ENCODE peak calls at places on chromosomes 7 and 10, in seven cellular contexts. W, U, R, Q, L, Z and C are unnamed samples.

GRCh38 chr7:38744746-38745145 is 113.6 kb upstream of the AMPH start:
- DNase-seq in W (peak), Z (no peak), L (peak), Q (no peak), R (no peak), U (no peak), C (no peak)

GRCh38 chr10:110512461-110513187 is 14.9 kb downstream of the DUSP5 start:
- DNase-seq in Z (no peak), R (no peak), Q (no peak), W (peak), L (no peak), U (peak), C (no peak)

GRCh38 chr7:52017802-52018679 is 701.4 kb upstream of the COBL start:
- DNase-seq in Q (peak), L (peak), R (peak), U (peak), Z (peak), W (no peak), C (peak)

GRCh38 chr7:29330136-29330535 is 135.6 kb downstream of the CHN2 start:
- DNase-seq in Z (no peak), R (no peak), Q (no peak), W (no peak), L (no peak), U (no peak), C (no peak)

GRCh38 chr10:115092555-115093285 is 445 bp upstream of the ATRNL1 start:
- DNase-seq in Q (peak), L (no peak), R (peak), U (peak), Z (peak), W (peak), C (peak)

GRCh38 chr7:138033241-138033640 is 31.4 kb upstream of the CREB3L2 start:
- DNase-seq in U (no peak), R (no peak), W (no peak), Z (no peak), Q (peak), L (no peak), C (no peak)

GRCh38 chr7:102260856-102261255 is 25.8 kb upstream of the SH2B2 start:
- DNase-seq in U (peak), L (peak), Q (peak), Z (no peak), R (no peak), W (peak), C (no peak)

GRCh38 chr7:27110977-27111752 is 8.7 kb upstream of the HOXA2 start:
- DNase-seq in R (no peak), L (no peak), W (peak), U (peak), Q (no peak), Z (no peak), C (no peak)

GRCh38 chr10:36712695-36713094 is 412.7 kb upstream of the ANKRD30A start:
- DNase-seq in L (no peak), Z (no peak), Q (no peak), W (peak), R (no peak), U (no peak), C (no peak)

GRCh38 chr10:95818663-95819062 is 62.7 kb downstream of the ENTPD1 start:
- DNase-seq in L (no peak), W (peak), Z (no peak), Q (peak), U (peak), R (no peak), C (no peak)

GRCh38 chr10:3784510-3785250 is at the start of gene KLF6:
- DNase-seq in Z (peak), R (no peak), U (no peak), L (no peak), W (peak), Q (peak), C (no peak)

GRCh38 chr7:37462120-37462519 is 13.5 kb upstream of the ELMO1 start:
- DNase-seq in R (no peak), W (no peak), U (no peak), Z (no peak), Q (no peak), L (no peak), C (no peak)

GRCh38 chr10:86592413-86592812 is 61.9 kb upstream of the OPN4 start:
- DNase-seq in Z (no peak), Q (no peak), L (peak), R (no peak), U (no peak), W (no peak), C (peak)

GRCh38 chr7:42097756-42098155 is 139.3 kb downstream of the GLI3 start:
- DNase-seq in L (peak), W (peak), R (no peak), Z (no peak), Q (peak), U (peak), C (no peak)

GRCh38 chr7:44964384-44964830 is 14.4 kb downstream of the MYO1G start:
- DNase-seq in W (peak), Z (peak), L (no peak), U (peak), Q (peak), R (no peak), C (peak)

GRCh38 chr10:32738958-32739357 is 219.1 kb downstream of the ITGB1 start:
- DNase-seq in W (no peak), Z (no peak), U (no peak), R (no peak), Q (no peak), L (no peak), C (no peak)
- H2BK120ac ChIP-seq in W (no peak), Z (no peak), U (no peak), R (no peak), Q (no peak), L (no peak), C (no peak)

DNA sequence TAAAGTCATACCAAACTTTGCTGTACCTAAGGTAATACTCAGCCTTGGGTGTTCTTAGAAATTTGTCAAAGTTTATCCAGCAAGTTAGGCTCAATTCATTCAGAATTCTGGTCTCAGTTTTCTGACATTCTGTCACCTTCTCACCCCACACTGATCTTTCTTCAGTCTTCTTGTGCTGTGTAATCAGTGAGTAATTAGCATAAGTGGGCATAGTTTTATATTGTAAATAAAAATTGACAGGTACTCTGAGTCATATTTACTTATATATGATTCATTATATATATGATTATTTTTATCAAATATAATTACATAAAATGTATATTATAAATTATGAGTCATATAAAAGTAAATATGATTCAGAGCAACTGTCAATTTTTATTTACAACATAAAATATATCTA is 170.9 kb upstream of the MAGI2 start:
- DNase-seq in Z (no peak), Q (no peak), U (no peak), R (no peak), W (no peak), L (no peak), C (no peak)
- H2BK120ac ChIP-seq in Z (no peak), Q (no peak), U (no peak), R (no peak), W (no peak), L (no peak), C (no peak)

DNA sequence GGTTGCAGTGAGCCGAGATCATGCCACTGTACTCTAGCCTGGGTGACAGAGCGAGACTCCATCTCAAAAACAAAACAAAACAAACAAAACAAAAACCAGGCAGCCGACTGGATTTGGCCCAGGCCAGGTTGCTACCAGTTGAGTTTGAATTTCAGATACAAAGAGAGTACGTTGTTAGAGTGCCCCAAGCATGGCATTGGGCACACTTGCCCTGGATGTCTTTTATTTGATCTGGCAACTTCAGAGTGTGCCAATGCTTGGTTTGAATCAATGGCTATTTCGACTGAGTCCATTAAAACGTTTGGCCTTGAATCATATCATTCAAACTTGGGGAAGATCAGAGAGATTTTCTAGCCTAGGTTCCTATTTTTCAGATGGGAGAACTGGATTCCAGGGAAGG is 213.4 kb upstream of the SHH start:
- DNase-seq in U (no peak), Q (no peak), Z (peak), R (no peak), W (no peak), L (no peak), C (no peak)
- H2BK120ac ChIP-seq in U (no peak), Q (no peak), Z (no peak), R (no peak), W (no peak), L (no peak), C (no peak)

GRCh38 chr10:34275626-34276025 is 539.5 kb downstream of the PARD3 start:
- DNase-seq in Q (no peak), Z (no peak), W (no peak), L (no peak), R (no peak), U (no peak), C (no peak)

GRCh38 chr10:34273340-34273739 is 541.8 kb downstream of the PARD3 start:
- DNase-seq in L (no peak), Z (no peak), U (no peak), Q (no peak), R (no peak), W (no peak), C (no peak)

DNA sequence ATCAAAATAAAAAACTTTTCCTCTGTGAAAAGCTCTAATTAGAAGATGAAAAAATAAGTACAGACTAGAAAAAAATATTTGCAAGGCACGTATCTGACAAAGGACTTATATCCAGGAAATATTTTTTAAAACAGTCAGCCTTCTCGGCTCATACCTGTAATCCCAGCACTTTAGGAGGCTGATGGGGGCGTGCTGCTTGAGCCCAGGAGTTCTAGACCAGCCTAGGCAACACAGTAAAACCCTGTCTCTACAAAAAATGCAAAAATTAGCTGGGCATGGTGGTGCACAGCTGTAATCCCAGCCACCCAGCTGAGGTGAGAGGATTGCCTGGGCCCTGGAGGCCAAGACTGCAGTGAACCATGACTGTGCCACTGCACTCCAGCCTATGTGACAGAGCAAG is 542.8 kb downstream of the PARD3 start:
- DNase-seq in R (no peak), W (no peak), Q (no peak), Z (no peak), U (no peak), L (peak), C (no peak)
- H2BK120ac ChIP-seq in R (no peak), W (no peak), Q (no peak), Z (no peak), U (no peak), L (no peak), C (no peak)

GRCh38 chr7:106353944-106354343 is 69.2 kb upstream of the NAMPT start:
- DNase-seq in U (no peak), Q (no peak), W (no peak), Z (no peak), R (no peak), L (no peak), C (no peak)
- H2BK120ac ChIP-seq in U (no peak), Q (no peak), W (no peak), Z (no peak), R (no peak), L (no peak), C (no peak)

DNA sequence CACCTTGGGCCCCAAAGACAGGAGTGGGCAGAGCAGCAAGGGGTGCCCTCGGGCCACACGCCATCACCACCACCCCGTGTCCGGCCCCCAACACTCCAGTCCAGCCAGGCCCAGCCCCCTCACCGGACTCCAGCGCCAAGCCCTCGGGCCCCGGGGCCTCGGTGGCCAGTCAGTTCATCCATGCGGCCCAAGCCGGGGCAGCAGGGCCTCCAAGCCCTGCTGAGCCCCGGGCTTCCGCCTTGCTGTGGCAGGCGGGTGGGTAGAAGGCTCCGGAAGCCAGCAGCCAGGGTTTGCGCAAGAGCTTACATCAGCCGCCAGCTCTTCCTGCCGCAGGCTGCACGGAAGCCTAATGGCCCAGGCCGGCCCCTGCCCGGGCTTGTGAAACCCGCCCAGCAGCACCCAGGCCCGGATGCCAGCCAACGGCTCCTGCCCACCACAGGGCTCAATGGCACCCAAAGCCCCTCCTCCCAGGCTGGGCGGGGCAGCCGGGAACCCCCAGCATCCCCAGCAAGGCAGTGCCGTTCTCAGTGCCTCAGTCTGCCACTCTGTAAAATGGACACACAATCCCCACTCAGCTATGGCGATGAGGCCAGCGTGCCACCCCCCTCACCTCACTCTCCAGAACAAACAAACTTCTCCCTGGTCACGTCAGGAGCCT is 26.5 kb downstream of the TNRC18 start:
- DNase-seq in Z (no peak), W (peak), R (no peak), L (peak), Q (peak), U (peak), C (no peak)
- H2BK120ac ChIP-seq in Z (no peak), W (peak), R (no peak), L (peak), Q (no peak), U (peak), C (no peak)